ENCODE peak calls at places on chromosomes 5 and 9, in five cellular contexts. One of them, this sample, is unnamed.

GRCh38 chr5:73909474-73909873 is 283.5 kb downstream of the ARHGEF28 start:
- DNase-seq in PC-9: no peak
- DNase-seq in CD14-positive monocyte: no peak
- DNase-seq in GM12864: no peak
- DNase-seq in neural crest cell: no peak
- DNase-seq in this sample: no peak

GRCh38 chr5:2160811-2161210 is 278.1 kb upstream of the IRX4 start:
- DNase-seq in PC-9: no peak
- DNase-seq in CD14-positive monocyte: no peak
- DNase-seq in neural crest cell: no peak
- DNase-seq in GM12864: no peak
- DNase-seq in this sample: no peak

GRCh38 chr5:67221487-67222242 is 25.1 kb upstream of the CD180 start:
- DNase-seq in CD14-positive monocyte: no peak
- DNase-seq in PC-9: no peak
- DNase-seq in neural crest cell: no peak
- DNase-seq in GM12864: peak; percentile 58
- DNase-seq in this sample: peak; percentile 41

GRCh38 chr9:89473762-89474469 is 24.0 kb downstream of the SEMA4D start:
- DNase-seq in CD14-positive monocyte: no peak
- DNase-seq in neural crest cell: no peak
- DNase-seq in PC-9: no peak
- DNase-seq in GM12864: no peak
- DNase-seq in this sample: no peak

GRCh38 chr9:72315089-72315509 is 49.9 kb downstream of the ZFAND5 start:
- DNase-seq in GM12864: no peak
- DNase-seq in CD14-positive monocyte: no peak
- DNase-seq in PC-9: peak; percentile 90
- DNase-seq in neural crest cell: no peak
- DNase-seq in this sample: no peak

GRCh38 chr5:154446183-154447073 is 631 bp downstream of the SAP30L start:
- DNase-seq in GM12864: no peak
- DNase-seq in CD14-positive monocyte: no peak
- DNase-seq in neural crest cell: peak; percentile 53
- DNase-seq in PC-9: no peak
- DNase-seq in this sample: peak; percentile 59

GRCh38 chr9:124392254-124392653 is 23.0 kb downstream of the PSMB7 start:
- DNase-seq in PC-9: peak; percentile 83
- DNase-seq in CD14-positive monocyte: peak; percentile 77
- DNase-seq in neural crest cell: no peak
- DNase-seq in GM12864: no peak
- DNase-seq in this sample: no peak

GRCh38 chr5:57532513-57533497 is 50.2 kb upstream of the ACTBL2 start:
- DNase-seq in PC-9: no peak
- DNase-seq in CD14-positive monocyte: no peak
- DNase-seq in neural crest cell: no peak
- DNase-seq in GM12864: no peak
- DNase-seq in this sample: no peak

GRCh38 chr5:130096488-130096887 is 192.2 kb downstream of the CHSY3 start:
- DNase-seq in PC-9: no peak
- DNase-seq in GM12864: no peak
- DNase-seq in CD14-positive monocyte: no peak
- DNase-seq in neural crest cell: no peak
- DNase-seq in this sample: no peak

GRCh38 chr9:128123451-128124080 is 4.0 kb downstream of the PTGES2 start:
- DNase-seq in GM12864: no peak
- DNase-seq in neural crest cell: no peak
- DNase-seq in CD14-positive monocyte: peak; percentile 41
- DNase-seq in PC-9: no peak
- DNase-seq in this sample: no peak

GRCh38 chr5:176664886-176665285 is 17.6 kb downstream of the TSPAN17 start:
- DNase-seq in PC-9: no peak
- DNase-seq in CD14-positive monocyte: no peak
- DNase-seq in neural crest cell: no peak
- DNase-seq in GM12864: no peak
- DNase-seq in this sample: no peak

GRCh38 chr9:9920425-9920824 is 692.4 kb downstream of the PTPRD start:
- DNase-seq in PC-9: no peak
- DNase-seq in CD14-positive monocyte: no peak
- DNase-seq in neural crest cell: no peak
- DNase-seq in GM12864: no peak
- DNase-seq in this sample: no peak

GRCh38 chr5:23448627-23449026 is 58.8 kb upstream of the PRDM9 start:
- DNase-seq in PC-9: no peak
- DNase-seq in neural crest cell: no peak
- DNase-seq in CD14-positive monocyte: no peak
- DNase-seq in GM12864: no peak
- DNase-seq in this sample: no peak

GRCh38 chr9:114804504-114804903 is 1.3 kb downstream of the TNFSF15 start:
- DNase-seq in CD14-positive monocyte: no peak
- DNase-seq in GM12864: no peak
- DNase-seq in PC-9: peak; percentile 93
- DNase-seq in neural crest cell: no peak
- DNase-seq in this sample: no peak

GRCh38 chr9:109499061-109499630 is 1.0 kb upstream of the PTPN3 start:
- DNase-seq in neural crest cell: no peak
- DNase-seq in PC-9: no peak
- DNase-seq in GM12864: no peak
- DNase-seq in CD14-positive monocyte: no peak
- DNase-seq in this sample: no peak

GRCh38 chr9:92189782-92190535 is 74.7 kb upstream of the SPTLC1 start:
- DNase-seq in CD14-positive monocyte: no peak
- DNase-seq in PC-9: no peak
- DNase-seq in GM12864: no peak
- DNase-seq in neural crest cell: no peak
- DNase-seq in this sample: no peak

GRCh38 chr5:10595678-10596309 is 31.9 kb downstream of the ANKRD33B start:
- DNase-seq in CD14-positive monocyte: no peak
- DNase-seq in GM12864: no peak
- DNase-seq in neural crest cell: no peak
- DNase-seq in PC-9: peak; percentile 93
- DNase-seq in this sample: no peak

GRCh38 chr9:104895572-104895971 is 32.4 kb downstream of the ABCA1 start:
- DNase-seq in PC-9: no peak
- DNase-seq in GM12864: no peak
- DNase-seq in CD14-positive monocyte: no peak
- DNase-seq in neural crest cell: no peak
- DNase-seq in this sample: no peak

GRCh38 chr5:52693836-52694235 is 93.9 kb upstream of the ITGA1 start:
- DNase-seq in neural crest cell: no peak
- DNase-seq in PC-9: no peak
- DNase-seq in GM12864: no peak
- DNase-seq in CD14-positive monocyte: no peak
- DNase-seq in this sample: no peak

GRCh38 chr5:52692618-52693017 is 95.1 kb upstream of the ITGA1 start:
- DNase-seq in PC-9: no peak
- DNase-seq in neural crest cell: no peak
- DNase-seq in CD14-positive monocyte: no peak
- DNase-seq in GM12864: no peak
- DNase-seq in this sample: no peak

GRCh38 chr5:52692039-52692438 is 95.7 kb upstream of the ITGA1 start:
- DNase-seq in CD14-positive monocyte: no peak
- DNase-seq in neural crest cell: no peak
- DNase-seq in PC-9: no peak
- DNase-seq in GM12864: no peak
- DNase-seq in this sample: no peak

GRCh38 chr5:52690236-52690685 is 97.5 kb upstream of the ITGA1 start:
- DNase-seq in neural crest cell: no peak
- DNase-seq in PC-9: no peak
- DNase-seq in CD14-positive monocyte: no peak
- DNase-seq in GM12864: no peak
- DNase-seq in this sample: no peak

GRCh38 chr5:52693279-52693678 is 94.4 kb upstream of the ITGA1 start:
- DNase-seq in GM12864: no peak
- DNase-seq in PC-9: no peak
- DNase-seq in CD14-positive monocyte: no peak
- DNase-seq in neural crest cell: no peak
- DNase-seq in this sample: peak; percentile 20
- TF ChIP-seq CTCF in GM12864: peak; percentile 37
- TF ChIP-seq CTCF in PC-9: peak; percentile 51
- TF ChIP-seq CTCF in CD14-positive monocyte: peak; percentile 17
- TF ChIP-seq CTCF in neural crest cell: peak; percentile 41
- TF ChIP-seq CTCF in this sample: peak; percentile 75

GRCh38 chr9:131361202-131361833 is 32.6 kb upstream of the PRRC2B start:
- DNase-seq in neural crest cell: no peak
- DNase-seq in CD14-positive monocyte: no peak
- DNase-seq in GM12864: no peak
- DNase-seq in PC-9: peak; percentile 84
- DNase-seq in this sample: no peak

GRCh38 chr9:131365546-131365945 is 28.3 kb upstream of the PRRC2B start:
- DNase-seq in neural crest cell: no peak
- DNase-seq in PC-9: no peak
- DNase-seq in CD14-positive monocyte: no peak
- DNase-seq in GM12864: no peak
- DNase-seq in this sample: no peak

GRCh38 chr9:131370638-131371037 is 23.2 kb upstream of the PRRC2B start:
- DNase-seq in GM12864: no peak
- DNase-seq in neural crest cell: no peak
- DNase-seq in PC-9: no peak
- DNase-seq in CD14-positive monocyte: no peak
- DNase-seq in this sample: no peak

GRCh38 chr9:131367445-131367844 is 26.4 kb upstream of the PRRC2B start:
- DNase-seq in neural crest cell: no peak
- DNase-seq in GM12864: no peak
- DNase-seq in CD14-positive monocyte: no peak
- DNase-seq in PC-9: no peak
- DNase-seq in this sample: no peak

GRCh38 chr9:131366745-131367401 is 27.0 kb upstream of the PRRC2B start:
- DNase-seq in GM12864: no peak
- DNase-seq in CD14-positive monocyte: no peak
- DNase-seq in PC-9: peak; percentile 72
- DNase-seq in neural crest cell: no peak
- DNase-seq in this sample: no peak
- TF ChIP-seq CTCF in GM12864: peak; percentile 29
- TF ChIP-seq CTCF in CD14-positive monocyte: no peak
- TF ChIP-seq CTCF in PC-9: no peak
- TF ChIP-seq CTCF in neural crest cell: peak; percentile 52
- TF ChIP-seq CTCF in this sample: peak; percentile 25

GRCh38 chr5:79774171-79774854 is 84.7 kb downstream of the CMYA5 start:
- DNase-seq in neural crest cell: peak; percentile 2
- DNase-seq in GM12864: no peak
- DNase-seq in CD14-positive monocyte: no peak
- DNase-seq in PC-9: no peak
- DNase-seq in this sample: peak; percentile 41
- TF ChIP-seq CTCF in neural crest cell: peak; percentile 44
- TF ChIP-seq CTCF in GM12864: peak; percentile 39
- TF ChIP-seq CTCF in CD14-positive monocyte: no peak
- TF ChIP-seq CTCF in PC-9: peak; percentile 39
- TF ChIP-seq CTCF in this sample: peak; percentile 48

DNA sequence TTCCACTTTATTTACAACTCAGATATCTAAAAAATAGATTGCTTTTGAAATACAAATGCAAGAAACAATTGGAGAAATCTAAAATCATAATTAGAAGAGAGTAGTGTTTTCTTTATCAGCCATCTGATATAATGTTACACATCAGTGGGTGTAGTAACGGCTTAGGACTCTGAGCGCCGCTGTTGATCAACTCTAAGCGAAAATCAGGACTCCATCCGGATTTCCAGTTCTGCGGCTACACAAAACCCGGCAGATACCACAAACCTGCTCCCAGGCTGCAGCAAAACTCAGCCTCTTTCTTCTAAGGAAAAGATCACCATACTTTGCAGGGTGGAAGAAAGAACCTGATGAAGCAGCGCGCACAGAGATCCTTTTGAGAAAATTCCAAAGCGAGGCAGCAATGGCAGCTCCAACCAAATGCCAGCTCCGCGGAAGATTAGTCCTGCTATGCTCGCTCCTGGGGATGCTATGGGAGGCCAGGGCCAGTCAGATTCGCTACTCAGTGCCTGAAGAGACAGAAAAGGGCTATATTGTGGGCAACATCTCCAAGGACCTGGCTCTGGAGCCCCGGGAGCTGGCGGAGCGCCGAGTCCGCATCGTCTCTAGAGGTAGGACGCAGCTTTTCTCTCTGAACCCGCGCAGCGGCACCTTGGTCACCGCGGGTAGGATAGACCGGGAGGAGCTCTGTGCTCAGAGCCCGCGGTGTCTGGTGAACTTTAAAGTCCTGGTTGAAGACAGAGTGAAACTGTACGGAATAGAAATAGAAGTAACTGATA is at the start of gene PCDHGA9:
- DNase-seq in CD14-positive monocyte: no peak
- DNase-seq in neural crest cell: no peak
- DNase-seq in GM12864: no peak
- DNase-seq in PC-9: no peak
- DNase-seq in this sample: no peak
- TF ChIP-seq CTCF in CD14-positive monocyte: peak; percentile 70
- TF ChIP-seq CTCF in neural crest cell: no peak
- TF ChIP-seq CTCF in GM12864: peak; percentile 54
- TF ChIP-seq CTCF in PC-9: peak; percentile 69
- TF ChIP-seq CTCF in this sample: peak; percentile 15

DNA sequence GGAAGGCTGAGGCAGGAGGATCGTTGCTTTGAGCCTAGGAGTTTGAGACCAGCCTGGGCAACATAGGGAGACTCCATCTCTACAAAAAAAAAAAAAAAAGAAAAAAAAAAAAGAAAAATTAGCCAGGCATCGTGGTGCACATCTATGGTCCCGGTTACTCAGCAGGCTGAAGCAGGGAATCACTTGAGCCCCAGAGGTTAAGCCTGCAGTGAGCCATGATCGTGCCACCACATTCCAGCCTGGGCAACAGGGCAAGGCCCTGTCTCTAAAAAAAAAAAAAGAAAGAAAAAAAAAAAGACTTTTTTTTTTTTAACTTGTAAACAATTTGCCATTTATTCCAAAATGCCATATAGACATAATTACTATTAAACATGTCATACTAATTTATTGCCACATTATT is 64.5 kb downstream of the SERINC5 start:
- DNase-seq in PC-9: no peak
- DNase-seq in GM12864: no peak
- DNase-seq in neural crest cell: no peak
- DNase-seq in CD14-positive monocyte: no peak
- DNase-seq in this sample: no peak
- TF ChIP-seq CTCF in PC-9: no peak
- TF ChIP-seq CTCF in GM12864: no peak
- TF ChIP-seq CTCF in neural crest cell: no peak
- TF ChIP-seq CTCF in CD14-positive monocyte: no peak
- TF ChIP-seq CTCF in this sample: no peak

DNA sequence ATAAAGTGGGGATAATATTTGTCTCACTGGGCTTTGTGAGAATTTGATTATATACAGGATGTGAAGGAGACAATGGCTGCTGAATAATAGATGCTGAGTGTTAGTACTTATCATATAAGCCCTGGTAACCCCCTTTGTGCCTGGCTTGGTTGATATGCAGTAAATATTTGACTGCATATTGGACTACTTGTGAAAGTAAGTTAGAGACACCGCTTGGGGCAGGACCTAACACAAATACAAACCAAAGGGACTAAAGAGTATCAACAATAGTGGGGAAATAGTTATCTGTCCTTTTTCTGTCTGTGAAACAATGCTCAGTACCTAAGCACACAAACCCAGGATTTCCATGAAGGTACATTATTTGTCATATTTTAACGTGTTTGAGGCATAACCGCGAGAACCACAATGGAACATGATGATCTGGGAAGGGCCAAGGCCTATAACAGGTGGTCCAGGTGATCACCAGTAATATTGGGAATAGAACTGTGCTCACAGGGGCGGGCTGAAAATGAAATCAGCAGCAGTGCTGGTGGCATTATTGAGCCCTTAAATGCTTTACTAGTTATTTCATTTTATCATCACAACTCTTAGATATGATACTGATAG is 138.2 kb upstream of the SMARCA2 start:
- DNase-seq in GM12864: no peak
- DNase-seq in neural crest cell: no peak
- DNase-seq in CD14-positive monocyte: no peak
- DNase-seq in PC-9: no peak
- DNase-seq in this sample: no peak
- TF ChIP-seq CTCF in GM12864: no peak
- TF ChIP-seq CTCF in neural crest cell: no peak
- TF ChIP-seq CTCF in CD14-positive monocyte: no peak
- TF ChIP-seq CTCF in PC-9: no peak
- TF ChIP-seq CTCF in this sample: no peak

GRCh38 chr9:122797316-122798033 is 2.4 kb upstream of the OR1K1 start:
- DNase-seq in neural crest cell: no peak
- DNase-seq in GM12864: no peak
- DNase-seq in CD14-positive monocyte: no peak
- DNase-seq in PC-9: no peak
- DNase-seq in this sample: no peak
- TF ChIP-seq CTCF in neural crest cell: no peak
- TF ChIP-seq CTCF in GM12864: no peak
- TF ChIP-seq CTCF in CD14-positive monocyte: no peak
- TF ChIP-seq CTCF in PC-9: no peak
- TF ChIP-seq CTCF in this sample: no peak

This sample was measured in GM10248.